ENCODE peak calls at places on chromosomes 13 and 19, in nine cellular contexts. One of them, this sample, is unnamed. For H3K9me3, the result is how much of the 10 kb centered on the place peaks cover.

GRCh38 chr19:45215391-45216191 is 29.6 kb downstream of the EXOC3L2 start:
- DNase-seq in body of pancreas: peak
- DNase-seq in upper lobe of right lung: no peak
- DNase-seq in heart right ventricle: peak
- DNase-seq in mucosa of descending colon: no peak
- DNase-seq in A673: no peak
- DNase-seq in A549: no peak
- DNase-seq in breast epithelium: peak
- DNase-seq in sigmoid colon: no peak
- DNase-seq in this sample: no peak

GRCh38 chr19:47226426-47227346 is 4.3 kb downstream of the BBC3 start:
- DNase-seq in upper lobe of right lung: peak
- DNase-seq in heart right ventricle: peak
- DNase-seq in breast epithelium: peak
- DNase-seq in A549: peak
- DNase-seq in A673: no peak
- DNase-seq in sigmoid colon: peak
- DNase-seq in body of pancreas: peak
- DNase-seq in mucosa of descending colon: peak
- DNase-seq in this sample: peak

GRCh38 chr19:52778811-52779210 is 7.8 kb downstream of the ZNF600 start:
- DNase-seq in A549: no peak
- DNase-seq in breast epithelium: no peak
- DNase-seq in A673: no peak
- DNase-seq in upper lobe of right lung: no peak
- DNase-seq in mucosa of descending colon: no peak
- DNase-seq in sigmoid colon: no peak
- DNase-seq in body of pancreas: no peak
- DNase-seq in heart right ventricle: no peak
- DNase-seq in this sample: no peak

GRCh38 chr13:62799038-62799535 is 1383.4 kb upstream of the PCDH20 start:
- DNase-seq in body of pancreas: no peak
- DNase-seq in sigmoid colon: peak
- DNase-seq in breast epithelium: no peak
- DNase-seq in A673: no peak
- DNase-seq in upper lobe of right lung: no peak
- DNase-seq in heart right ventricle: no peak
- DNase-seq in A549: no peak
- DNase-seq in mucosa of descending colon: no peak
- DNase-seq in this sample: no peak

GRCh38 chr13:99313941-99314340 is 6.7 kb upstream of the GPR183 start:
- DNase-seq in sigmoid colon: no peak
- DNase-seq in heart right ventricle: no peak
- DNase-seq in breast epithelium: no peak
- DNase-seq in body of pancreas: no peak
- DNase-seq in A673: no peak
- DNase-seq in A549: no peak
- DNase-seq in upper lobe of right lung: no peak
- DNase-seq in mucosa of descending colon: no peak
- DNase-seq in this sample: no peak

GRCh38 chr19:49595819-49596404 is 4.9 kb downstream of the PRR12 start:
- DNase-seq in upper lobe of right lung: no peak
- DNase-seq in A549: no peak
- DNase-seq in heart right ventricle: no peak
- DNase-seq in A673: no peak
- DNase-seq in mucosa of descending colon: no peak
- DNase-seq in breast epithelium: no peak
- DNase-seq in body of pancreas: no peak
- DNase-seq in sigmoid colon: peak
- DNase-seq in this sample: no peak

GRCh38 chr19:4639531-4640246 is 373 bp downstream of the TNFAIP8L1 start:
- DNase-seq in upper lobe of right lung: peak
- DNase-seq in mucosa of descending colon: peak
- DNase-seq in A549: no peak
- DNase-seq in breast epithelium: no peak
- DNase-seq in sigmoid colon: peak
- DNase-seq in body of pancreas: peak
- DNase-seq in heart right ventricle: peak
- DNase-seq in A673: no peak
- DNase-seq in this sample: no peak

GRCh38 chr19:51219307-51219706 is 5.6 kb upstream of the CD33 start:
- DNase-seq in sigmoid colon: no peak
- DNase-seq in upper lobe of right lung: no peak
- DNase-seq in A673: no peak
- DNase-seq in breast epithelium: no peak
- DNase-seq in A549: no peak
- DNase-seq in heart right ventricle: no peak
- DNase-seq in mucosa of descending colon: no peak
- DNase-seq in body of pancreas: no peak
- DNase-seq in this sample: no peak

GRCh38 chr19:52351512-52351911 is 15.5 kb downstream of the ZNF610 start:
- DNase-seq in heart right ventricle: no peak
- DNase-seq in breast epithelium: no peak
- DNase-seq in A673: no peak
- DNase-seq in mucosa of descending colon: no peak
- DNase-seq in upper lobe of right lung: no peak
- DNase-seq in A549: no peak
- DNase-seq in sigmoid colon: no peak
- DNase-seq in body of pancreas: no peak
- DNase-seq in this sample: no peak

GRCh38 chr19:48999481-49000325 is 6.0 kb downstream of the RUVBL2 start:
- DNase-seq in heart right ventricle: no peak
- DNase-seq in A549: peak
- DNase-seq in sigmoid colon: no peak
- DNase-seq in breast epithelium: no peak
- DNase-seq in body of pancreas: peak
- DNase-seq in mucosa of descending colon: peak
- DNase-seq in upper lobe of right lung: no peak
- DNase-seq in A673: peak
- DNase-seq in this sample: no peak

GRCh38 chr19:3565177-3565576 is 7.6 kb upstream of the HMG20B start:
- DNase-seq in breast epithelium: no peak
- DNase-seq in upper lobe of right lung: no peak
- DNase-seq in A673: no peak
- DNase-seq in mucosa of descending colon: no peak
- DNase-seq in heart right ventricle: no peak
- DNase-seq in body of pancreas: no peak
- DNase-seq in A549: peak
- DNase-seq in sigmoid colon: no peak
- DNase-seq in this sample: no peak

GRCh38 chr19:40054632-40055031 is 1.4 kb downstream of the ZNF780B start:
- DNase-seq in body of pancreas: no peak
- DNase-seq in upper lobe of right lung: no peak
- DNase-seq in breast epithelium: no peak
- DNase-seq in mucosa of descending colon: no peak
- DNase-seq in heart right ventricle: no peak
- DNase-seq in A549: no peak
- DNase-seq in sigmoid colon: no peak
- DNase-seq in A673: no peak
- DNase-seq in this sample: no peak

GRCh38 chr13:113879506-113880360 is 15.9 kb upstream of the GAS6 start:
- DNase-seq in mucosa of descending colon: no peak
- DNase-seq in heart right ventricle: no peak
- DNase-seq in breast epithelium: no peak
- DNase-seq in A673: no peak
- DNase-seq in upper lobe of right lung: no peak
- DNase-seq in A549: no peak
- DNase-seq in sigmoid colon: no peak
- DNase-seq in body of pancreas: no peak
- DNase-seq in this sample: no peak

GRCh38 chr13:32267836-32268439 is 47.2 kb downstream of the ZAR1L start:
- DNase-seq in body of pancreas: peak
- DNase-seq in heart right ventricle: no peak
- DNase-seq in mucosa of descending colon: peak
- DNase-seq in breast epithelium: no peak
- DNase-seq in upper lobe of right lung: peak
- DNase-seq in A549: no peak
- DNase-seq in sigmoid colon: no peak
- DNase-seq in A673: no peak
- DNase-seq in this sample: no peak

GRCh38 chr19:32287811-32288227 is 57.6 kb upstream of the ZNF507 start:
- DNase-seq in mucosa of descending colon: peak
- DNase-seq in A549: peak
- DNase-seq in A673: peak
- DNase-seq in breast epithelium: no peak
- DNase-seq in heart right ventricle: peak
- DNase-seq in upper lobe of right lung: peak
- DNase-seq in body of pancreas: peak
- DNase-seq in sigmoid colon: peak
- DNase-seq in this sample: no peak

GRCh38 chr13:77719128-77719527 is 21.6 kb downstream of the SLAIN1 start:
- DNase-seq in A549: no peak
- DNase-seq in heart right ventricle: no peak
- DNase-seq in upper lobe of right lung: no peak
- DNase-seq in breast epithelium: no peak
- DNase-seq in sigmoid colon: no peak
- DNase-seq in mucosa of descending colon: no peak
- DNase-seq in A673: no peak
- DNase-seq in body of pancreas: no peak
- DNase-seq in this sample: no peak
- H3K4me3 ChIP-seq in A549: no peak
- H3K4me3 ChIP-seq in heart right ventricle: no peak
- H3K4me3 ChIP-seq in upper lobe of right lung: no peak
- H3K4me3 ChIP-seq in breast epithelium: no peak
- H3K4me3 ChIP-seq in sigmoid colon: no peak
- H3K4me3 ChIP-seq in mucosa of descending colon: no peak
- H3K4me3 ChIP-seq in A673: no peak
- H3K4me3 ChIP-seq in body of pancreas: no peak
- H3K4me3 ChIP-seq in this sample: no peak

DNA sequence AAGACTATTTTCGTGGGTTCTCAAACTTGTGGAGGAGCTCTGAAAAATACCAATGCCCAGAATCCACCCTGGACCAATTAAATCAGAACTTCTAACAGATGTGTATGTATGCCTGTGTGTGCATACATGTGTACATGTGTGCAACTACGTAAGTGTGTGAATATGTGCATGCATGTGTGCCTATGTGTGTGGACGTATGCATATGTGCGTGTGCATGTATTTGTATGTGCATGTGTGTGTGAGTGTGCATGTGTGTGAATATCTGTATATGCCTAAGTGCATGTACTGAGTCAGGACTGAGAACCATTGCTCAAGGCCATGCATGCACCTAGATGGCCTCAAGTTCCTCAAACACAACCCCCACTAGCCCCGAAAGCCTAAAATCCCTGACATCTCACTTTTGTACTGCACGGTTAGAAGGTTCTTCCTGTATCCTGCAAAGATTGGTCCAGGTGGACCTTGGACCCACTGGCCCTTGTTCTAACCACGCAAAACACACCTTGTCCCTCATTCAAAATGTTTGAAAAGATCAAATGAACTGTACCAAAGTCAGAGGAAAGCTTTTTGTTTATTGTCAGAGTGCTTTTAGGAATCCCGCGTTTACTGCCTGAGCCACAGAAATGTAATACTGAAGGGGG is 39.2 kb downstream of the LATS2 start:
- DNase-seq in upper lobe of right lung: no peak
- DNase-seq in body of pancreas: no peak
- DNase-seq in A549: no peak
- DNase-seq in heart right ventricle: no peak
- DNase-seq in A673: no peak
- DNase-seq in breast epithelium: no peak
- DNase-seq in sigmoid colon: no peak
- DNase-seq in mucosa of descending colon: no peak
- DNase-seq in this sample: no peak
- TF ChIP-seq CTCF in upper lobe of right lung: no peak
- TF ChIP-seq CTCF in body of pancreas: no peak
- TF ChIP-seq CTCF in A549: no peak
- TF ChIP-seq CTCF in heart right ventricle: no peak
- TF ChIP-seq CTCF in A673: no peak
- TF ChIP-seq CTCF in breast epithelium: no peak
- TF ChIP-seq CTCF in sigmoid colon: no peak
- TF ChIP-seq CTCF in mucosa of descending colon: no peak
- TF ChIP-seq CTCF in this sample: no peak

GRCh38 chr13:48630291-48630690 is 23.4 kb upstream of the CYSLTR2 start:
- DNase-seq in A673: no peak
- DNase-seq in A549: no peak
- DNase-seq in body of pancreas: no peak
- DNase-seq in breast epithelium: no peak
- DNase-seq in heart right ventricle: no peak
- DNase-seq in mucosa of descending colon: no peak
- DNase-seq in upper lobe of right lung: no peak
- DNase-seq in sigmoid colon: no peak
- DNase-seq in this sample: no peak

GRCh38 chr13:48633695-48634094 is 20.0 kb upstream of the CYSLTR2 start:
- DNase-seq in upper lobe of right lung: no peak
- DNase-seq in A673: no peak
- DNase-seq in A549: no peak
- DNase-seq in heart right ventricle: no peak
- DNase-seq in mucosa of descending colon: no peak
- DNase-seq in body of pancreas: no peak
- DNase-seq in breast epithelium: no peak
- DNase-seq in sigmoid colon: no peak
- DNase-seq in this sample: no peak

GRCh38 chr13:48629282-48629681 is 24.4 kb upstream of the CYSLTR2 start:
- DNase-seq in sigmoid colon: no peak
- DNase-seq in upper lobe of right lung: no peak
- DNase-seq in A673: no peak
- DNase-seq in A549: no peak
- DNase-seq in mucosa of descending colon: peak
- DNase-seq in breast epithelium: no peak
- DNase-seq in body of pancreas: no peak
- DNase-seq in heart right ventricle: no peak
- DNase-seq in this sample: no peak

GRCh38 chr13:48631441-48631840 is 22.3 kb upstream of the CYSLTR2 start:
- DNase-seq in sigmoid colon: no peak
- DNase-seq in upper lobe of right lung: no peak
- DNase-seq in mucosa of descending colon: no peak
- DNase-seq in body of pancreas: no peak
- DNase-seq in A549: no peak
- DNase-seq in heart right ventricle: no peak
- DNase-seq in A673: no peak
- DNase-seq in breast epithelium: no peak
- DNase-seq in this sample: no peak

DNA sequence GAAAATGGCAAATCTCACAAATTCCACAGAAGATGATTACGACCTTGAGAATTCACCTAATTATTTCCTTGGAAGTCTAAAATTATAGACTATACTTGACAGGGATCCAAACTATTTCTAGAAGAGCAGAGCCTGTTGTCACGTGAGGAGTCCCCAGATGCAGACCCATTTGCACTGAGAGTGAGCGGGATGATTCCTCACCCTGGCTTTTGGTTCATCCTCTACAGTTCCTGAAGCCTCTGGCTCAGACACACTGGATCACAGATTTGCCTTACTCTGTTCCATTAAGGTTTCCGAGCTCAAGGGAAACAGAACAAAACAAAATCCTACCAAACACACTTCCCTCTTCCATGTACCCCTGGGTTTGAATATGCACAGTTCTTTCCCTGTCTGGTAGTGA is 22.9 kb upstream of the CYSLTR2 start:
- DNase-seq in heart right ventricle: peak
- DNase-seq in body of pancreas: no peak
- DNase-seq in sigmoid colon: no peak
- DNase-seq in A673: no peak
- DNase-seq in mucosa of descending colon: no peak
- DNase-seq in upper lobe of right lung: no peak
- DNase-seq in A549: no peak
- DNase-seq in breast epithelium: no peak
- DNase-seq in this sample: no peak
- H3K9me3 ChIP-seq in heart right ventricle: under half
- H3K9me3 ChIP-seq in body of pancreas: under half
- H3K9me3 ChIP-seq in sigmoid colon: under half
- H3K9me3 ChIP-seq in A673: under half
- H3K9me3 ChIP-seq in mucosa of descending colon: under half
- H3K9me3 ChIP-seq in upper lobe of right lung: under half
- H3K9me3 ChIP-seq in A549: under half
- H3K9me3 ChIP-seq in breast epithelium: under half
- H3K9me3 ChIP-seq in this sample: under half

GRCh38 chr13:52650731-52651130 is 1.9 kb upstream of the SUGT1 start:
- DNase-seq in A673: no peak
- DNase-seq in upper lobe of right lung: no peak
- DNase-seq in breast epithelium: no peak
- DNase-seq in body of pancreas: no peak
- DNase-seq in A549: no peak
- DNase-seq in sigmoid colon: no peak
- DNase-seq in mucosa of descending colon: no peak
- DNase-seq in heart right ventricle: no peak
- DNase-seq in this sample: no peak
- H3K4me3 ChIP-seq in A673: peak
- H3K4me3 ChIP-seq in upper lobe of right lung: peak
- H3K4me3 ChIP-seq in breast epithelium: peak
- H3K4me3 ChIP-seq in body of pancreas: no peak
- H3K4me3 ChIP-seq in A549: peak
- H3K4me3 ChIP-seq in sigmoid colon: peak
- H3K4me3 ChIP-seq in mucosa of descending colon: no peak
- H3K4me3 ChIP-seq in heart right ventricle: no peak
- H3K4me3 ChIP-seq in this sample: peak

This sample was measured in RWPE2.